ENCODE peak calls at places on chromosomes 4 and X, in nine cellular contexts. J is Right ventricle myocardium superior, R is tibial artery, C is EH, B is skeletal muscle cell, Q is GM23248, U is SK-N-MC, N is GM20000, K is endothelial cell. X is an unnamed sample.
A peak's percentile ranks its signal among the peaks of the same experiment; 100 is the strongest.

GRCh38 chrX:17635231-17635630 is 102.1 kb upstream of the SCML1 start:
- DNase-seq in J (no peak), R (no peak), C (no peak), B (peak; percentile 5), Q (no peak), U (peak; percentile 10), N (no peak), K (no peak), X (peak; percentile 31)

GRCh38 chrX:129721870-129722269 is 16.9 kb upstream of the XPNPEP2 start:
- DNase-seq in J (no peak), R (no peak), C (no peak), B (no peak), Q (no peak), U (no peak), N (no peak), K (no peak), X (no peak)

GRCh38 chrX:153423652-153424051 is 12.4 kb downstream of the ZFP92 start:
- DNase-seq in J (peak; percentile 66), R (no peak), C (no peak), B (no peak), Q (no peak), U (no peak), N (no peak), K (no peak), X (no peak)

GRCh38 chrX:107978707-107979307 is 3.4 kb downstream of the TEX13B start:
- DNase-seq in J (no peak), R (no peak), C (peak; percentile 23), B (no peak), Q (peak; percentile 49), U (no peak), N (no peak), K (no peak), X (peak; percentile 46)

GRCh38 chr4:180134116-180134866 is 2108.9 kb upstream of the TENM3 start:
- DNase-seq in J (no peak), R (no peak), C (no peak), B (no peak), Q (no peak), U (no peak), N (no peak), K (peak; percentile 26), X (no peak)

GRCh38 chr4:105765690-105766407 is 57.3 kb downstream of the GSTCD start:
- DNase-seq in J (no peak), R (no peak), C (peak; percentile 89), B (peak; percentile 81), Q (peak; percentile 83), U (no peak), N (no peak), K (no peak), X (peak; percentile 92)

GRCh38 chrX:148808825-148809224 is 308.4 kb downstream of the AFF2 start:
- DNase-seq in J (no peak), R (no peak), C (no peak), B (no peak), Q (no peak), U (no peak), N (no peak), K (no peak), X (no peak)

GRCh38 chrX:111337067-111337466 is 66.8 kb upstream of the CAPN6 start:
- DNase-seq in J (no peak), R (no peak), C (no peak), B (no peak), Q (no peak), U (no peak), N (no peak), K (no peak), X (no peak)

GRCh38 chrX:11740794-11741193 is 17.2 kb upstream of the MSL3 start:
- DNase-seq in J (no peak), R (no peak), C (no peak), B (no peak), Q (no peak), U (no peak), N (no peak), K (no peak), X (no peak)

GRCh38 chr4:165502919-165503907 is 124.4 kb downstream of the CPE start:
- DNase-seq in J (no peak), R (no peak), C (no peak), B (no peak), Q (peak; percentile 28), U (no peak), N (peak; percentile 8), K (no peak), X (peak; percentile 75)

GRCh38 chr4:1499465-1499864 is 93.2 kb upstream of the NKX1-1 start:
- DNase-seq in J (no peak), R (peak; percentile 55), C (no peak), B (no peak), Q (no peak), U (no peak), N (no peak), K (no peak), X (no peak)

GRCh38 chr4:146329042-146329716 is 114.8 kb downstream of the REELD1 start:
- DNase-seq in J (no peak), R (no peak), C (peak; percentile 88), B (peak; percentile 41), Q (peak; percentile 84), U (no peak), N (no peak), K (no peak), X (peak; percentile 89)

GRCh38 chr4:84965558-84966381 is 720 bp downstream of the WDFY3 start:
- DNase-seq in J (peak; percentile 65), R (peak; percentile 70), C (peak; percentile 56), B (no peak), Q (peak; percentile 74), U (no peak), N (peak; percentile 34), K (peak; percentile 76), X (peak; percentile 33)

GRCh38 chrX:154013614-154014360 is 5.9 kb downstream of the IRAK1 start:
- DNase-seq in J (peak; percentile 59), R (no peak), C (peak; percentile 41), B (no peak), Q (peak; percentile 42), U (no peak), N (peak; percentile 59), K (peak; percentile 43), X (no peak)

X was measured in iris pigment epithelial cell.